ENCODE peak calls at places on chromosomes 7 and 10, in four cellular contexts. Q is transverse colon, V is ovary, X is endothelial cell of umbilical vein. P is an unnamed sample. For H3K9me3, the result is how much of the 10 kb centered on the place peaks cover.

GRCh38 chr10:128573236-128573800 is 447.1 kb upstream of the MKI67 start:
- DNase-seq in Q (no peak), V (no peak), X (no peak), P (no peak)

GRCh38 chr10:71258046-71258445 is 45.7 kb downstream of the UNC5B start:
- DNase-seq in Q (no peak), V (no peak), X (no peak), P (no peak)

GRCh38 chr7:24722386-24723177 is 34.7 kb downstream of the GSDME start:
- DNase-seq in Q (no peak), V (no peak), X (peak), P (no peak)

GRCh38 chr10:92822964-92823363 is 25.4 kb upstream of the EXOC6 start:
- DNase-seq in Q (no peak), V (no peak), X (peak), P (no peak)

GRCh38 chr10:70272925-70273316 is 10.9 kb downstream of the NPFFR1 start:
- DNase-seq in Q (no peak), V (no peak), X (peak), P (no peak)

GRCh38 chr10:33314788-33315561 is 19.5 kb downstream of the NRP1 start:
- DNase-seq in Q (no peak), V (no peak), X (peak), P (no peak)

GRCh38 chr7:33050425-33051318 is 11.9 kb downstream of the NT5C3A start:
- DNase-seq in Q (no peak), V (no peak), X (peak), P (no peak)

GRCh38 chr7:111392976-111393762 is 169.1 kb downstream of the IMMP2L start:
- DNase-seq in Q (no peak), V (no peak), X (peak), P (no peak)

GRCh38 chr10:123236122-123236521 is 81.9 kb downstream of the BUB3 start:
- DNase-seq in Q (no peak), V (no peak), X (no peak), P (no peak)

GRCh38 chr7:69775231-69775771 is 177.0 kb downstream of the AUTS2 start:
- DNase-seq in Q (no peak), V (no peak), X (no peak), P (no peak)

GRCh38 chr7:30166155-30166840 is 31.5 kb downstream of the MTURN start:
- DNase-seq in Q (peak), V (no peak), X (no peak), P (no peak)

DNA sequence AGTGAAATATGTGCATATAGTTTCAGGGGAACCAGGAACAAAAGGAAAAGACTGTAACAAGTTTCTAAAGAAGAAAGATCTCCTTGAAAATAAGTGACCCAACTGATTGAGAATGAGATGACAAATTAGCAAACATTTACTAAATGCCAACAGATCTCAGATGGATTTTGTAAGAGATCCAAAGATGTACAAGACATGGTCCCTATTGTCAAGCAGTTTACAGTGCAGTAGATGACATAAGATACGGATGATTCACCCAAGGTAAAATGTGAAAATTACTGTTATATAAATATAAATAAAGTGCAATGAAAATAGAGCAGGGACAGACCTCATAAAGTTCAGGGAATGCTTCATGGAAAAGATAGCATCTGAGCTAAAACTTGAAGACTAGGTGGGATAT is 121.5 kb upstream of the FZD1 start:
- DNase-seq in Q (no peak), V (no peak), X (no peak), P (no peak)
- TF ChIP-seq POLR2A in Q (no peak), V (no peak), X (no peak), P (no peak)

GRCh38 chr7:107165341-107165740 is 3.5 kb upstream of the HBP1 start:
- DNase-seq in Q (no peak), V (no peak), X (no peak), P (no peak)

GRCh38 chr7:107167483-107168232 is 1.1 kb upstream of the HBP1 start:
- DNase-seq in Q (no peak), V (no peak), X (peak), P (peak)

GRCh38 chr7:107169120-107170050 is 582 bp downstream of the HBP1 start:
- DNase-seq in Q (peak), V (peak), X (peak), P (peak)

GRCh38 chr7:107168233-107169119 is at the start of gene HBP1:
- DNase-seq in Q (peak), V (peak), X (peak), P (peak)

DNA sequence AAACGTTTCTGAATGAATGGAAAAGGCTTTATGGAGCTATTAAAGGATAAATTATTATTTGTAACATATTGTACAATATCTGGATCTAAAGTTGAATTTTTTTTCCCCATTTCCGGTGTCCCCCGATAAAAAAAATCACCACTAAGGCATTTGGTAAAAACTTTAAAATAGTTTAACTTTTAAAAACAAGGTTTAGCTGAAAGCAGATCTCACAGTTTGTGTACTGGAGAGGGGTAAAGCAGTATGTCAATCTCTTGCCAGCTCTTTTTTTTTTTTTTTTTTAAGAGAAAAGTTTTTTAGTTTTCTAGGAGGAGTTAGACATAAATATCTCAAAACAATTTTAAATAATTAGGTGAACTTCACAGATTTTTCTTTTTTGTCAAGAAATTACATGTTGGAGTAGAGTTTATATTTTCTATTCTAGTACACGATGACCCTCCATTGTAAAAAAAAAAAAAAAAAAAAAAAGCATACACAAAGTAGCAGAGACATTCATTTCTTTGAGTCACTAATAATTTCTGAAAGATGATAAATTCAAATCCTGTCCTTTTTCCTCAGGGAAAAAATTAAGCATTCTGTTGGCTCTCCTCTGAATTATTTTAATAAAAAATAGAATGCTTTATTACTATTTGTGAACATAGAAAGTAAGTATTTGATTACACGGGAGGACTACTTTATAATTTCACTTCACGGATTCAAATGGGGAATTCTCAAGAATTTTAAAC is 1.9 kb upstream of the HBP1 start:
- DNase-seq in Q (no peak), V (no peak), X (peak), P (no peak)
- H3K4me3 ChIP-seq in Q (peak), V (peak), X (peak), P (peak)

GRCh38 chr7:44142028-44142427 is 896 bp upstream of the MYL7 start:
- DNase-seq in Q (no peak), V (no peak), X (no peak), P (no peak)
- H3K9me3 ChIP-seq in Q (under half), V (under half), X (under half), P (under half)

GRCh38 chr7:88202278-88202677 is 17.6 kb downstream of the SRI start:
- DNase-seq in Q (no peak), V (no peak), X (no peak), P (no peak)
- TF ChIP-seq POLR2A in Q (no peak), V (no peak), X (no peak), P (no peak)

GRCh38 chr10:11145498-11145855 is 127.8 kb downstream of the CELF2 start:
- DNase-seq in Q (peak), V (no peak), X (peak), P (no peak)
- H3K4me3 ChIP-seq in Q (no peak), V (no peak), X (no peak), P (no peak)

DNA sequence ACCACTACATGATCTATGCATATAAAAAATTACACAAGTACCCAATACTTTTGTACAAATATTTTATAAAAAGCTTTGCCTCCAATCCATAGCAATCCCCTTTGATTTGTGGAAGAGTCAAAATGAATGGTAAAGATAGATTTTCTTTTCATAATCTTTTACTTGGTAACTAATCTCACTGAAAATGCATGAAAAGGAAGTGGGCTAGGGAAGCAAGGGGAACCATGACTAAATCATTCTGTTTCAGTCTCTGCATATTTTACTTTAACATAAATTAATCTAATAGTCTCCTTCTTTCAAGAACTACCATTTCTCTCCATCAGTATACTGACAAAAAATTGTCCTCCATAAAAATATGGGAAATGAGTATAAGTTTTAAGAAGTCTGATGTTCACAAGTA is 96.9 kb downstream of the TES start:
- DNase-seq in Q (no peak), V (no peak), X (no peak), P (no peak)
- H3K9me3 ChIP-seq in Q (under half), V (under half), X (under half), P (under half)